ENCODE peak calls at places on chromosome 11, in four cellular contexts. P is HFFc6; I is NCI-H460; T is activated naive CD4-positive, alpha-beta T cell treated with anti-CD3 and anti-CD28 coated beads for 36 hours. D is an unnamed sample.

GRCh38 chr11:19291064-19291463 is 50.3 kb upstream of the E2F8 start:
- DNase-seq in I (no peak), P (no peak), T (no peak), D (no peak)

GRCh38 chr11:121486054-121486453 is 33.3 kb upstream of the SORL1-AS1 start:
- DNase-seq in T (no peak), P (no peak), I (no peak), D (no peak)

GRCh38 chr11:58613228-58613627 is 9.2 kb upstream of the CNTF start:
- DNase-seq in I (no peak), P (no peak), T (no peak), D (no peak)

GRCh38 chr11:78460468-78460867 is 42.8 kb upstream of the GAB2 start:
- DNase-seq in P (peak), I (no peak), T (no peak), D (no peak)

GRCh38 chr11:33475999-33476398 is 218.8 kb downstream of the HIPK3 start:
- DNase-seq in T (no peak), P (peak), I (no peak), D (no peak)

GRCh38 chr11:122656073-122656630 is 630 bp downstream of the UBASH3B start:
- DNase-seq in P (peak), T (peak), I (peak), D (no peak)

GRCh38 chr11:36258730-36259360 is 30.4 kb downstream of the COMMD9 start:
- DNase-seq in T (peak), P (peak), I (peak), D (no peak)

GRCh38 chr11:110907629-110908028 is 195.4 kb upstream of the ARHGAP20 start:
- DNase-seq in T (peak), P (peak), I (no peak), D (no peak)

D was measured in SW 1271.